ENCODE peak calls at places on chromosomes 12 and 14, in five cellular contexts. One of them, this sample, is unnamed.

GRCh38 chr14:64728856-64729255 is 24.6 kb downstream of the PLEKHG3 start:
- DNase-seq in M059J: no peak
- DNase-seq in stimulated activated CD4-positive, alpha-beta T cell treated with anti-CD3 and anti-CD28 coated beads, Interleukin-12 subunit alpha, Interleukin-12 subunit beta, amount 100 ng/mL, for 4 hours: no peak
- DNase-seq in HEK293T: no peak
- DNase-seq in progenitor cell of endocrine pancreas: no peak
- DNase-seq in this sample: no peak

GRCh38 chr12:122886851-122887816 is 8.8 kb downstream of the VPS37B start:
- DNase-seq in M059J: peak; percentile 90
- DNase-seq in stimulated activated CD4-positive, alpha-beta T cell treated with anti-CD3 and anti-CD28 coated beads, Interleukin-12 subunit alpha, Interleukin-12 subunit beta, amount 100 ng/mL, for 4 hours: no peak
- DNase-seq in HEK293T: no peak
- DNase-seq in progenitor cell of endocrine pancreas: no peak
- DNase-seq in this sample: no peak

GRCh38 chr12:1922985-1923384 is 4.5 kb upstream of the CACNA2D4 start:
- DNase-seq in M059J: no peak
- DNase-seq in stimulated activated CD4-positive, alpha-beta T cell treated with anti-CD3 and anti-CD28 coated beads, Interleukin-12 subunit alpha, Interleukin-12 subunit beta, amount 100 ng/mL, for 4 hours: no peak
- DNase-seq in HEK293T: no peak
- DNase-seq in progenitor cell of endocrine pancreas: no peak
- DNase-seq in this sample: no peak

GRCh38 chr14:102965282-102965681 is 42.8 kb downstream of the AMN start:
- DNase-seq in M059J: no peak
- DNase-seq in stimulated activated CD4-positive, alpha-beta T cell treated with anti-CD3 and anti-CD28 coated beads, Interleukin-12 subunit alpha, Interleukin-12 subunit beta, amount 100 ng/mL, for 4 hours: no peak
- DNase-seq in HEK293T: no peak
- DNase-seq in progenitor cell of endocrine pancreas: no peak
- DNase-seq in this sample: no peak

GRCh38 chr14:92847220-92848148 is 53.4 kb downstream of the GOLGA5 start:
- DNase-seq in M059J: no peak
- DNase-seq in stimulated activated CD4-positive, alpha-beta T cell treated with anti-CD3 and anti-CD28 coated beads, Interleukin-12 subunit alpha, Interleukin-12 subunit beta, amount 100 ng/mL, for 4 hours: no peak
- DNase-seq in HEK293T: no peak
- DNase-seq in progenitor cell of endocrine pancreas: no peak
- DNase-seq in this sample: no peak

GRCh38 chr12:67573456-67573855 is 75.1 kb upstream of the DYRK2 start:
- DNase-seq in M059J: no peak
- DNase-seq in stimulated activated CD4-positive, alpha-beta T cell treated with anti-CD3 and anti-CD28 coated beads, Interleukin-12 subunit alpha, Interleukin-12 subunit beta, amount 100 ng/mL, for 4 hours: no peak
- DNase-seq in HEK293T: no peak
- DNase-seq in progenitor cell of endocrine pancreas: no peak
- DNase-seq in this sample: no peak

GRCh38 chr12:116152268-116152667 is 125.2 kb downstream of the MED13L start:
- DNase-seq in M059J: peak; percentile 86
- DNase-seq in stimulated activated CD4-positive, alpha-beta T cell treated with anti-CD3 and anti-CD28 coated beads, Interleukin-12 subunit alpha, Interleukin-12 subunit beta, amount 100 ng/mL, for 4 hours: no peak
- DNase-seq in HEK293T: no peak
- DNase-seq in progenitor cell of endocrine pancreas: no peak
- DNase-seq in this sample: no peak

GRCh38 chr14:101236496-101237240 is 324.6 kb upstream of the DIO3 start:
- DNase-seq in M059J: no peak
- DNase-seq in stimulated activated CD4-positive, alpha-beta T cell treated with anti-CD3 and anti-CD28 coated beads, Interleukin-12 subunit alpha, Interleukin-12 subunit beta, amount 100 ng/mL, for 4 hours: no peak
- DNase-seq in HEK293T: no peak
- DNase-seq in progenitor cell of endocrine pancreas: no peak
- DNase-seq in this sample: no peak

GRCh38 chr14:94001501-94002396 is 4.6 kb downstream of the CCDC197 start:
- DNase-seq in M059J: peak; percentile 55
- DNase-seq in stimulated activated CD4-positive, alpha-beta T cell treated with anti-CD3 and anti-CD28 coated beads, Interleukin-12 subunit alpha, Interleukin-12 subunit beta, amount 100 ng/mL, for 4 hours: peak; percentile 54
- DNase-seq in HEK293T: peak; percentile 82
- DNase-seq in progenitor cell of endocrine pancreas: peak; percentile 32
- DNase-seq in this sample: peak; percentile 73

GRCh38 chr12:79959484-79959883 is 24.6 kb upstream of the PPP1R12A start:
- DNase-seq in M059J: no peak
- DNase-seq in stimulated activated CD4-positive, alpha-beta T cell treated with anti-CD3 and anti-CD28 coated beads, Interleukin-12 subunit alpha, Interleukin-12 subunit beta, amount 100 ng/mL, for 4 hours: no peak
- DNase-seq in HEK293T: no peak
- DNase-seq in progenitor cell of endocrine pancreas: no peak
- DNase-seq in this sample: no peak

GRCh38 chr12:56261503-56262230 is 3.5 kb upstream of the ANKRD52 start:
- DNase-seq in M059J: peak; percentile 85
- DNase-seq in stimulated activated CD4-positive, alpha-beta T cell treated with anti-CD3 and anti-CD28 coated beads, Interleukin-12 subunit alpha, Interleukin-12 subunit beta, amount 100 ng/mL, for 4 hours: no peak
- DNase-seq in HEK293T: no peak
- DNase-seq in progenitor cell of endocrine pancreas: no peak
- DNase-seq in this sample: no peak

GRCh38 chr14:65002586-65003210 is 16.0 kb downstream of the FNTB start:
- DNase-seq in M059J: peak; percentile 56
- DNase-seq in stimulated activated CD4-positive, alpha-beta T cell treated with anti-CD3 and anti-CD28 coated beads, Interleukin-12 subunit alpha, Interleukin-12 subunit beta, amount 100 ng/mL, for 4 hours: no peak
- DNase-seq in HEK293T: no peak
- DNase-seq in progenitor cell of endocrine pancreas: no peak
- DNase-seq in this sample: no peak

GRCh38 chr12:3551386-3551785 is 60.4 kb downstream of the PRMT8 start:
- DNase-seq in M059J: no peak
- DNase-seq in stimulated activated CD4-positive, alpha-beta T cell treated with anti-CD3 and anti-CD28 coated beads, Interleukin-12 subunit alpha, Interleukin-12 subunit beta, amount 100 ng/mL, for 4 hours: no peak
- DNase-seq in HEK293T: no peak
- DNase-seq in progenitor cell of endocrine pancreas: peak; percentile 10
- DNase-seq in this sample: no peak

GRCh38 chr12:52029686-52030085 is 21.6 kb upstream of the NR4A1 start:
- DNase-seq in M059J: peak; percentile 87
- DNase-seq in stimulated activated CD4-positive, alpha-beta T cell treated with anti-CD3 and anti-CD28 coated beads, Interleukin-12 subunit alpha, Interleukin-12 subunit beta, amount 100 ng/mL, for 4 hours: no peak
- DNase-seq in HEK293T: peak; percentile 67
- DNase-seq in progenitor cell of endocrine pancreas: no peak
- DNase-seq in this sample: peak; percentile 71

GRCh38 chr14:51283402-51283825 is 43.4 kb downstream of the TMX1 start:
- DNase-seq in M059J: peak; percentile 91
- DNase-seq in stimulated activated CD4-positive, alpha-beta T cell treated with anti-CD3 and anti-CD28 coated beads, Interleukin-12 subunit alpha, Interleukin-12 subunit beta, amount 100 ng/mL, for 4 hours: no peak
- DNase-seq in HEK293T: peak; percentile 67
- DNase-seq in progenitor cell of endocrine pancreas: no peak
- DNase-seq in this sample: no peak

GRCh38 chr12:57388425-57388824 is 42.4 kb downstream of the R3HDM2 start:
- DNase-seq in M059J: no peak
- DNase-seq in stimulated activated CD4-positive, alpha-beta T cell treated with anti-CD3 and anti-CD28 coated beads, Interleukin-12 subunit alpha, Interleukin-12 subunit beta, amount 100 ng/mL, for 4 hours: no peak
- DNase-seq in HEK293T: no peak
- DNase-seq in progenitor cell of endocrine pancreas: no peak
- DNase-seq in this sample: no peak

GRCh38 chr12:40557980-40558379 is 134.3 kb upstream of the CNTN1 start:
- DNase-seq in M059J: no peak
- DNase-seq in stimulated activated CD4-positive, alpha-beta T cell treated with anti-CD3 and anti-CD28 coated beads, Interleukin-12 subunit alpha, Interleukin-12 subunit beta, amount 100 ng/mL, for 4 hours: no peak
- DNase-seq in HEK293T: no peak
- DNase-seq in progenitor cell of endocrine pancreas: no peak
- DNase-seq in this sample: no peak

GRCh38 chr14:97878727-97879126 is 1081.5 kb downstream of the VRK1 start:
- DNase-seq in M059J: no peak
- DNase-seq in stimulated activated CD4-positive, alpha-beta T cell treated with anti-CD3 and anti-CD28 coated beads, Interleukin-12 subunit alpha, Interleukin-12 subunit beta, amount 100 ng/mL, for 4 hours: no peak
- DNase-seq in HEK293T: no peak
- DNase-seq in progenitor cell of endocrine pancreas: no peak
- DNase-seq in this sample: no peak

GRCh38 chr12:27555928-27556778 is 32.1 kb downstream of the PPFIBP1 start:
- DNase-seq in M059J: peak; percentile 83
- DNase-seq in stimulated activated CD4-positive, alpha-beta T cell treated with anti-CD3 and anti-CD28 coated beads, Interleukin-12 subunit alpha, Interleukin-12 subunit beta, amount 100 ng/mL, for 4 hours: no peak
- DNase-seq in HEK293T: no peak
- DNase-seq in progenitor cell of endocrine pancreas: no peak
- DNase-seq in this sample: no peak

GRCh38 chr14:74647834-74648361 is 35.9 kb upstream of the LTBP2 start:
- DNase-seq in M059J: no peak
- DNase-seq in stimulated activated CD4-positive, alpha-beta T cell treated with anti-CD3 and anti-CD28 coated beads, Interleukin-12 subunit alpha, Interleukin-12 subunit beta, amount 100 ng/mL, for 4 hours: no peak
- DNase-seq in HEK293T: no peak
- DNase-seq in progenitor cell of endocrine pancreas: no peak
- DNase-seq in this sample: no peak

GRCh38 chr12:95169368-95169767 is 47.9 kb downstream of the FGD6 start:
- DNase-seq in M059J: peak; percentile 86
- DNase-seq in stimulated activated CD4-positive, alpha-beta T cell treated with anti-CD3 and anti-CD28 coated beads, Interleukin-12 subunit alpha, Interleukin-12 subunit beta, amount 100 ng/mL, for 4 hours: no peak
- DNase-seq in HEK293T: no peak
- DNase-seq in progenitor cell of endocrine pancreas: no peak
- DNase-seq in this sample: no peak

GRCh38 chr14:100629696-100630095 is 42.5 kb upstream of the BEGAIN start:
- DNase-seq in M059J: peak; percentile 86
- DNase-seq in stimulated activated CD4-positive, alpha-beta T cell treated with anti-CD3 and anti-CD28 coated beads, Interleukin-12 subunit alpha, Interleukin-12 subunit beta, amount 100 ng/mL, for 4 hours: no peak
- DNase-seq in HEK293T: no peak
- DNase-seq in progenitor cell of endocrine pancreas: no peak
- DNase-seq in this sample: no peak

GRCh38 chr14:81247271-81247766 is 26.6 kb upstream of the GTF2A1 start:
- DNase-seq in M059J: peak; percentile 92
- DNase-seq in stimulated activated CD4-positive, alpha-beta T cell treated with anti-CD3 and anti-CD28 coated beads, Interleukin-12 subunit alpha, Interleukin-12 subunit beta, amount 100 ng/mL, for 4 hours: no peak
- DNase-seq in HEK293T: no peak
- DNase-seq in progenitor cell of endocrine pancreas: no peak
- DNase-seq in this sample: no peak